ENCODE peak calls at places on chromosomes 13 and 19, in nine cellular contexts. H is esophagus squamous epithelium; N is thoracic aorta; Z is cardiac muscle cell; L is CD4-positive, alpha-beta T cell; I is fibroblast of mammary gland; G is adrenal gland; Q is progenitor cell of endocrine pancreas; R is coronary artery. B is an unnamed sample.

GRCh38 chr19:46635920-46636761 is at the start of gene GNG8:
- DNase-seq in H (no peak), N (no peak), Z (peak), L (no peak), I (no peak), G (no peak), Q (no peak), R (no peak), B (no peak)

GRCh38 chr13:75307370-75307984 is 174.5 kb downstream of the TBC1D4 start:
- DNase-seq in H (no peak), N (no peak), Z (no peak), L (no peak), I (no peak), G (no peak), Q (no peak), R (no peak), B (no peak)

GRCh38 chr13:50275392-50276063 is 260.3 kb downstream of the KCNRG start:
- DNase-seq in H (no peak), N (no peak), Z (no peak), L (no peak), I (peak), G (no peak), Q (no peak), R (no peak), B (no peak)

GRCh38 chr13:98172570-98173405 is 4.3 kb downstream of the RNF113B start:
- DNase-seq in H (no peak), N (no peak), Z (no peak), L (no peak), I (peak), G (no peak), Q (no peak), R (no peak), B (no peak)

GRCh38 chr13:33322474-33322827 is 36.9 kb upstream of the STARD13 start:
- DNase-seq in H (no peak), N (no peak), Z (no peak), L (no peak), I (peak), G (peak), Q (no peak), R (peak), B (peak)

GRCh38 chr13:46637213-46637612 is 84.2 kb downstream of the LRCH1 start:
- DNase-seq in H (no peak), N (no peak), Z (peak), L (no peak), I (no peak), G (no peak), Q (no peak), R (no peak), B (no peak)

GRCh38 chr13:62537593-62537992 is 1121.9 kb upstream of the PCDH20 start:
- DNase-seq in H (no peak), N (no peak), Z (no peak), L (no peak), I (no peak), G (no peak), Q (no peak), R (no peak), B (no peak)

GRCh38 chr19:45958763-45959516 is 14.7 kb downstream of the NOVA2 start:
- DNase-seq in H (no peak), N (no peak), Z (no peak), L (no peak), I (no peak), G (no peak), Q (no peak), R (no peak), B (no peak)

GRCh38 chr19:15195381-15195964 is 5.3 kb downstream of the NOTCH3 start:
- DNase-seq in H (no peak), N (peak), Z (peak), L (no peak), I (peak), G (no peak), Q (peak), R (peak), B (peak)

GRCh38 chr13:32153056-32153455 is 121.5 kb downstream of the FRY start:
- DNase-seq in H (no peak), N (no peak), Z (no peak), L (no peak), I (peak), G (no peak), Q (no peak), R (no peak), B (no peak)

GRCh38 chr19:11397089-11397610 is 13.0 kb upstream of the EPOR start:
- DNase-seq in H (no peak), N (no peak), Z (no peak), L (no peak), I (no peak), G (no peak), Q (no peak), R (no peak), B (no peak)

GRCh38 chr13:26628706-26629105 is 71.2 kb downstream of the WASF3 start:
- DNase-seq in H (no peak), N (no peak), Z (peak), L (no peak), I (peak), G (no peak), Q (no peak), R (no peak), B (no peak)

DNA sequence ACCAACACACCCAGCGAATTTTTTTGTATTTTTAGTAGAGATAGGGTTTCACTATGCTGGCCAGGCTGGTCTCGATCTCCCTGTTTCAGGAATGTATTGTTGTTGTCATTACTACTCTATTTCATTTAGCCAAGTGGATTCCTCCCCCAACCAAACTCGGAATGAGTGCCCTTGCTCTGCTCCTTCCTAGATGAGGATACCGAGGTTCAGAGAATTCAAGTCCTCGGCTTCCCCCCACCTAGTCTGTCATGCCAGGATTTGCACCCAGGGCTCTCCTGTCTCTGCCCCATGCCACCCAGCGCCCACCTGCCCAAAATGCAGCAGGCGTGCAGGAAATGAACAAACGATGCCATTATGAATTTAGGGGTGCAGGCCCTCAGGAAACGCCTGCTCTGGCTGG is 3.5 kb upstream of the SPACA4 start:
- DNase-seq in H (no peak), N (no peak), Z (no peak), L (no peak), I (no peak), G (no peak), Q (no peak), R (no peak), B (no peak)
- TF ChIP-seq CTCF in H (no peak), N (no peak), Z (no peak), L (no peak), I (no peak), G (no peak), Q (no peak), R (no peak), B (no peak)

DNA sequence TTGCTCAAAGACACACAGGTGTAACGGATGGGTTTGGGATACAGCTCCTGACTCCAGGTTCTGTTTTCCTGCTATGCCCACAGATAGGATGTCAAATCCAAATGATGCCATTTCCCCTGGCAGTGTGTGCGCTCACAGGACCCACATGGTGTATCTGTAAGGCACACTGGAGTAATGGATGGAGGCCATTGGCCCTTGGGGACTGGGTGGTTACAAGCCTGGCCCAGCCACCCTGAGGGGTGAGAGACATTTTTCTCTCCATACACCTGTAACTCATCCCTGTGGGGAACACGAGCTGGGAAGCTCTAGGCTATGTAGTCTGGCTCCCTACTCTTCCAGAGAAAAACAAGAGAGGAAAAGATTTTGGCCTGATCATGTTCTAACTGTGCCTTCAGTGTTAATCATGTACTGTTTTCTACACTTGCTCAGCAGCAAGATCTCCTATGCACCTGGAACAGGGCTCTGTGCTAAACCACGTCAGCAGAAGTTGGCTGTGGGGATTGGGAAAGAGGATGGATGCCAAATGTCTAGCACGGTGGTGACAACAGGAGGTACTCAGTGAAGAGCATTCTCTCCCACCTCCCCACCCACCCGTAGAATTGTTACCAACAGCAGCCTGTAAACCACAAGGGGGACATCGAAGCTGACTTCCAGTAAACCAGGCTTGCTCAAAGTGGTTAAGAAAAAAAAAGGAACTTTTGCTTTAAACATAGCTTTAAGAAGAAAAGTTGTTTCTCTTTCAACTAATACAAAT is 237.0 kb downstream of the LACC1 start:
- DNase-seq in H (no peak), N (no peak), Z (peak), L (no peak), I (no peak), G (no peak), Q (no peak), R (no peak), B (peak)
- TF ChIP-seq CTCF in H (no peak), N (peak), Z (peak), L (no peak), I (peak), G (no peak), Q (no peak), R (peak), B (peak)

GRCh38 chr19:54102421-54103169 is at the start of gene NDUFA3:
- DNase-seq in H (peak), N (peak), Z (peak), L (peak), I (peak), G (peak), Q (peak), R (peak), B (peak)
- TF ChIP-seq CTCF in H (no peak), N (no peak), Z (no peak), L (no peak), I (no peak), G (no peak), Q (no peak), R (no peak), B (no peak)

GRCh38 chr13:59266478-59267063 is 897.2 kb downstream of the DIAPH3 start:
- DNase-seq in H (no peak), N (no peak), Z (no peak), L (no peak), I (no peak), G (no peak), Q (no peak), R (no peak), B (no peak)

GRCh38 chr13:59259416-59260000 is 904.2 kb downstream of the DIAPH3 start:
- DNase-seq in H (no peak), N (no peak), Z (no peak), L (no peak), I (no peak), G (no peak), Q (no peak), R (no peak), B (no peak)

GRCh38 chr13:59263531-59263930 is 900.2 kb downstream of the DIAPH3 start:
- DNase-seq in H (no peak), N (no peak), Z (no peak), L (no peak), I (no peak), G (no peak), Q (no peak), R (no peak), B (no peak)

GRCh38 chr13:59261928-59262488 is 901.7 kb downstream of the DIAPH3 start:
- DNase-seq in H (no peak), N (no peak), Z (peak), L (no peak), I (no peak), G (no peak), Q (no peak), R (no peak), B (no peak)
- TF ChIP-seq CTCF in H (no peak), N (no peak), Z (peak), L (no peak), I (no peak), G (peak), Q (peak), R (no peak), B (peak)

GRCh38 chr13:81487151-81487550 is 1146.2 kb upstream of the SPRY2 start:
- DNase-seq in H (no peak), N (no peak), Z (peak), L (no peak), I (peak), G (no peak), Q (no peak), R (no peak), B (no peak)
- TF ChIP-seq CTCF in H (no peak), N (no peak), Z (no peak), L (no peak), I (no peak), G (no peak), Q (peak), R (no peak), B (no peak)

GRCh38 chr13:111474136-111475002 is 153.9 kb downstream of the TEX29 start:
- DNase-seq in H (no peak), N (no peak), Z (peak), L (no peak), I (peak), G (peak), Q (no peak), R (peak), B (no peak)
- TF ChIP-seq CTCF in H (peak), N (peak), Z (peak), L (no peak), I (peak), G (peak), Q (peak), R (peak), B (peak)

GRCh38 chr19:31356587-31357314 is 7.5 kb upstream of the TSHZ3 start:
- DNase-seq in H (no peak), N (no peak), Z (peak), L (peak), I (no peak), G (no peak), Q (no peak), R (no peak), B (peak)
- TF ChIP-seq CTCF in H (peak), N (peak), Z (peak), L (peak), I (no peak), G (peak), Q (peak), R (no peak), B (peak)

GRCh38 chr13:37981932-37982331 is 112.4 kb upstream of the TRPC4 start:
- DNase-seq in H (no peak), N (no peak), Z (no peak), L (no peak), I (no peak), G (no peak), Q (no peak), R (no peak), B (no peak)

GRCh38 chr13:37978680-37979079 is 109.1 kb upstream of the TRPC4 start:
- DNase-seq in H (no peak), N (no peak), Z (no peak), L (no peak), I (no peak), G (no peak), Q (no peak), R (no peak), B (no peak)

GRCh38 chr13:37985281-37985680 is 115.7 kb upstream of the TRPC4 start:
- DNase-seq in H (no peak), N (no peak), Z (no peak), L (no peak), I (no peak), G (no peak), Q (no peak), R (no peak), B (no peak)

DNA sequence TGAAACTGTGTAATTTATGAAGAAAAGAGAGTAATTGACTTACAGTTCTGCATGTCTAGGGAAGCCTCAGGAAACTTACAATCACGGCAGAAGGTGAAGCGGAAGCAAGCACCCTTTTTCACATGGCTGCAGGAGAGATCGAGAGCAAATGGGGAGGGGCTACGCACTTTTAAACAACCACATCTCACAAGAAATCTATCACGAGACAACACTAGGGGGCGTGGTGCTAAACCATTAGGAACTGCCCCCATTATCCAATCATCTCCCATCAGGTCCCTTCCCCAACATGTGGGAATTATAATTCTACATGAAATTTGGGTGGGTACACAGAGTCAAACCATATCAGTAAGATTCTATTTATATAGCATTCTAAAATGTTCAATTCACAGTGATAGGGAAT is 114.8 kb upstream of the TRPC4 start:
- DNase-seq in H (no peak), N (no peak), Z (no peak), L (no peak), I (peak), G (no peak), Q (no peak), R (no peak), B (no peak)
- TF ChIP-seq CTCF in H (no peak), N (no peak), Z (no peak), L (no peak), I (no peak), G (no peak), Q (no peak), R (no peak), B (no peak)

B was measured in heart left ventricle.